ENCODE peak calls at places on chromosome 5, in five cellular contexts. Z, J, I, V and A are unnamed samples.

GRCh38 chr5:83147593-83147992 is 70.2 kb downstream of the XRCC4 start:
- DNase-seq in Z (no peak), J (no peak), I (no peak), V (no peak), A (no peak)

GRCh38 chr5:41681820-41682219 is 171.4 kb upstream of the PLCXD3 start:
- DNase-seq in Z (no peak), J (no peak), I (no peak), V (no peak), A (no peak)

GRCh38 chr5:143887901-143888648 is 76.1 kb downstream of the HMHB1 start:
- DNase-seq in Z (no peak), J (peak; percentile 40), I (no peak), V (no peak), A (no peak)

GRCh38 chr5:88269222-88269771 is 652 bp upstream of the TMEM161B start:
- DNase-seq in Z (peak; percentile 13), J (peak; percentile 28), I (no peak), V (peak; percentile 5), A (peak; percentile 10)

GRCh38 chr5:139190125-139190524 is 8.0 kb downstream of the SIL1 start:
- DNase-seq in Z (no peak), J (peak; percentile 94), I (no peak), V (no peak), A (no peak)

GRCh38 chr5:31487510-31487909 is 44.4 kb downstream of the DROSHA start:
- DNase-seq in Z (no peak), J (no peak), I (no peak), V (no peak), A (no peak)

GRCh38 chr5:34494111-34494755 is 161.9 kb upstream of the RAI14 start:
- DNase-seq in Z (no peak), J (peak; percentile 62), I (no peak), V (no peak), A (no peak)

GRCh38 chr5:35777358-35778087 is 79.2 kb upstream of the IL7R start:
- DNase-seq in Z (peak; percentile 87), J (peak; percentile 88), I (peak; percentile 69), V (peak; percentile 18), A (peak; percentile 49)

GRCh38 chr5:78964889-78965288 is 20.2 kb downstream of the ARSB start:
- DNase-seq in Z (no peak), J (peak; percentile 88), I (no peak), V (no peak), A (peak; percentile 73)

GRCh38 chr5:79971156-79971555 is 19.9 kb downstream of the MTX3 start:
- DNase-seq in Z (no peak), J (peak; percentile 59), I (no peak), V (no peak), A (no peak)

GRCh38 chr5:58184910-58185309 is 275.0 kb downstream of the PLK2 start:
- DNase-seq in Z (no peak), J (no peak), I (no peak), V (no peak), A (no peak)